ENCODE peak calls at places on chromosomes 5 and 9, in four cellular contexts. One of them, this sample, is unnamed.

GRCh38 chr9:115189686-115190085 is 71.7 kb upstream of the TNC start:
- DNase-seq in heart right ventricle: no peak
- DNase-seq in CD4-positive, CD25-positive, alpha-beta regulatory T cell: no peak
- DNase-seq in GM23248: no peak
- DNase-seq in this sample: no peak

GRCh38 chr5:87267574-87268125 is at the start of gene RASA1:
- DNase-seq in GM23248: peak; percentile 93
- DNase-seq in CD4-positive, CD25-positive, alpha-beta regulatory T cell: no peak
- DNase-seq in heart right ventricle: peak; percentile 96
- DNase-seq in this sample: peak; percentile 75

GRCh38 chr9:70421020-70421271 is 6.5 kb upstream of the KLF9 start:
- DNase-seq in heart right ventricle: no peak
- DNase-seq in GM23248: no peak
- DNase-seq in CD4-positive, CD25-positive, alpha-beta regulatory T cell: no peak
- DNase-seq in this sample: no peak

GRCh38 chr5:74870299-74871067 is 4.3 kb upstream of the FAM169A start:
- DNase-seq in CD4-positive, CD25-positive, alpha-beta regulatory T cell: no peak
- DNase-seq in heart right ventricle: no peak
- DNase-seq in GM23248: no peak
- DNase-seq in this sample: no peak

GRCh38 chr5:68709229-68709628 is 384.6 kb upstream of the SLC30A5 start:
- DNase-seq in CD4-positive, CD25-positive, alpha-beta regulatory T cell: no peak
- DNase-seq in GM23248: no peak
- DNase-seq in heart right ventricle: peak; percentile 37
- DNase-seq in this sample: no peak

GRCh38 chr5:179051784-179052183 is 8.4 kb upstream of the ZNF354C start:
- DNase-seq in heart right ventricle: no peak
- DNase-seq in CD4-positive, CD25-positive, alpha-beta regulatory T cell: no peak
- DNase-seq in GM23248: no peak
- DNase-seq in this sample: no peak

GRCh38 chr5:171386006-171386671 is 1.5 kb upstream of the NPM1 start:
- DNase-seq in GM23248: no peak
- DNase-seq in heart right ventricle: no peak
- DNase-seq in CD4-positive, CD25-positive, alpha-beta regulatory T cell: no peak
- DNase-seq in this sample: no peak

GRCh38 chr9:117745598-117745997 is 41.4 kb downstream of the TLR4 start:
- DNase-seq in CD4-positive, CD25-positive, alpha-beta regulatory T cell: no peak
- DNase-seq in GM23248: no peak
- DNase-seq in heart right ventricle: no peak
- DNase-seq in this sample: no peak

GRCh38 chr5:92652735-92653134 is 928.3 kb downstream of the NR2F1-AS1 start:
- DNase-seq in GM23248: peak; percentile 42
- DNase-seq in CD4-positive, CD25-positive, alpha-beta regulatory T cell: no peak
- DNase-seq in heart right ventricle: no peak
- DNase-seq in this sample: no peak

GRCh38 chr5:669111-669841 is 23.9 kb downstream of the TPPP start:
- DNase-seq in heart right ventricle: no peak
- DNase-seq in CD4-positive, CD25-positive, alpha-beta regulatory T cell: peak; percentile 34
- DNase-seq in GM23248: peak; percentile 42
- DNase-seq in this sample: no peak

GRCh38 chr5:95261369-95262175 is 23.3 kb downstream of the MCTP1 start:
- DNase-seq in CD4-positive, CD25-positive, alpha-beta regulatory T cell: no peak
- DNase-seq in heart right ventricle: no peak
- DNase-seq in GM23248: peak; percentile 58
- DNase-seq in this sample: no peak

GRCh38 chr9:12964271-12964670 is 189.5 kb downstream of the LURAP1L start:
- DNase-seq in CD4-positive, CD25-positive, alpha-beta regulatory T cell: no peak
- DNase-seq in heart right ventricle: no peak
- DNase-seq in GM23248: no peak
- DNase-seq in this sample: no peak

GRCh38 chr5:15717002-15717401 is 217.0 kb downstream of the FBXL7 start:
- DNase-seq in heart right ventricle: no peak
- DNase-seq in GM23248: peak; percentile 17
- DNase-seq in CD4-positive, CD25-positive, alpha-beta regulatory T cell: no peak
- DNase-seq in this sample: no peak

GRCh38 chr9:134288731-134289130 is 37.5 kb upstream of the RXRA start:
- DNase-seq in CD4-positive, CD25-positive, alpha-beta regulatory T cell: no peak
- DNase-seq in GM23248: no peak
- DNase-seq in heart right ventricle: no peak
- DNase-seq in this sample: no peak

GRCh38 chr5:159089675-159090074 is 10.0 kb downstream of the EBF1 start:
- DNase-seq in heart right ventricle: no peak
- DNase-seq in CD4-positive, CD25-positive, alpha-beta regulatory T cell: no peak
- DNase-seq in GM23248: no peak
- DNase-seq in this sample: no peak

GRCh38 chr5:175668006-175668405 is 10.1 kb downstream of the HRH2 start:
- DNase-seq in GM23248: no peak
- DNase-seq in heart right ventricle: no peak
- DNase-seq in CD4-positive, CD25-positive, alpha-beta regulatory T cell: no peak
- DNase-seq in this sample: no peak
- H3K4me1 ChIP-seq in GM23248: no peaks in the 10 kb centered on the region
- H3K4me1 ChIP-seq in heart right ventricle: peaks cover 46% of the 10 kb centered on the region
- H3K4me1 ChIP-seq in CD4-positive, CD25-positive, alpha-beta regulatory T cell: peaks cover 5% of the 10 kb centered on the region
- H3K4me1 ChIP-seq in this sample: peaks cover 14% of the 10 kb centered on the region

GRCh38 chr9:127388037-127388855 is 8.7 kb upstream of the SLC2A8 start:
- DNase-seq in CD4-positive, CD25-positive, alpha-beta regulatory T cell: peak; percentile 85
- DNase-seq in GM23248: peak; percentile 87
- DNase-seq in heart right ventricle: no peak
- DNase-seq in this sample: peak; percentile 92

GRCh38 chr9:127388856-127389238 is 8.1 kb upstream of the SLC2A8 start:
- DNase-seq in heart right ventricle: no peak
- DNase-seq in CD4-positive, CD25-positive, alpha-beta regulatory T cell: no peak
- DNase-seq in GM23248: no peak
- DNase-seq in this sample: no peak

GRCh38 chr9:127389391-127390242 is 7.4 kb upstream of the SLC2A8 start:
- DNase-seq in CD4-positive, CD25-positive, alpha-beta regulatory T cell: no peak
- DNase-seq in GM23248: no peak
- DNase-seq in heart right ventricle: no peak
- DNase-seq in this sample: no peak

GRCh38 chr9:127390563-127390962 is 6.4 kb upstream of the SLC2A8 start:
- DNase-seq in heart right ventricle: no peak
- DNase-seq in CD4-positive, CD25-positive, alpha-beta regulatory T cell: no peak
- DNase-seq in GM23248: no peak
- DNase-seq in this sample: no peak

DNA sequence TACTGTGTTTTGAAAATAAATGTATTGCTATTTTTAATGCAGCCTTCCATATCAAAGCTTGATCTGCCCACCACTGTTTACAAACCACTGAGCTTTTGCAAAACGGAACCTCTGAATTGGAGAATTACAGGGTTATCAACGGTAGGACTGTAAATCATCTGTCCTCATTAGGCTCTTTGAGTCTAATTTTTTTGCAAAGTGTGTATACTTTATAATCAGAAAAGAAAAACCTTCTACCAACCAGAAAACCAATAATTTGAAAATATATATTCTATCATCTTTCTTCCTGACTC is 6.8 kb upstream of the SLC2A8 start:
- DNase-seq in GM23248: no peak
- DNase-seq in heart right ventricle: no peak
- DNase-seq in CD4-positive, CD25-positive, alpha-beta regulatory T cell: no peak
- DNase-seq in this sample: no peak
- H3K4me3 ChIP-seq in GM23248: no peak overlapping the region
- H3K4me3 ChIP-seq in heart right ventricle: no peak overlapping the region
- H3K4me3 ChIP-seq in CD4-positive, CD25-positive, alpha-beta regulatory T cell: no peak overlapping the region
- H3K4me3 ChIP-seq in this sample: no peak overlapping the region

GRCh38 chr9:116389546-116390305 is 236.1 kb downstream of the PAPPA start:
- DNase-seq in heart right ventricle: no peak
- DNase-seq in CD4-positive, CD25-positive, alpha-beta regulatory T cell: no peak
- DNase-seq in GM23248: peak; percentile 41
- DNase-seq in this sample: no peak

GRCh38 chr9:116387934-116388714 is 234.5 kb downstream of the PAPPA start:
- DNase-seq in GM23248: no peak
- DNase-seq in heart right ventricle: no peak
- DNase-seq in CD4-positive, CD25-positive, alpha-beta regulatory T cell: no peak
- DNase-seq in this sample: no peak

GRCh38 chr9:116394070-116394469 is 240.5 kb downstream of the PAPPA start:
- DNase-seq in GM23248: no peak
- DNase-seq in heart right ventricle: no peak
- DNase-seq in CD4-positive, CD25-positive, alpha-beta regulatory T cell: no peak
- DNase-seq in this sample: no peak

GRCh38 chr9:116390306-116391228 is 237.0 kb downstream of the PAPPA start:
- DNase-seq in heart right ventricle: no peak
- DNase-seq in GM23248: no peak
- DNase-seq in CD4-positive, CD25-positive, alpha-beta regulatory T cell: no peak
- DNase-seq in this sample: no peak

DNA sequence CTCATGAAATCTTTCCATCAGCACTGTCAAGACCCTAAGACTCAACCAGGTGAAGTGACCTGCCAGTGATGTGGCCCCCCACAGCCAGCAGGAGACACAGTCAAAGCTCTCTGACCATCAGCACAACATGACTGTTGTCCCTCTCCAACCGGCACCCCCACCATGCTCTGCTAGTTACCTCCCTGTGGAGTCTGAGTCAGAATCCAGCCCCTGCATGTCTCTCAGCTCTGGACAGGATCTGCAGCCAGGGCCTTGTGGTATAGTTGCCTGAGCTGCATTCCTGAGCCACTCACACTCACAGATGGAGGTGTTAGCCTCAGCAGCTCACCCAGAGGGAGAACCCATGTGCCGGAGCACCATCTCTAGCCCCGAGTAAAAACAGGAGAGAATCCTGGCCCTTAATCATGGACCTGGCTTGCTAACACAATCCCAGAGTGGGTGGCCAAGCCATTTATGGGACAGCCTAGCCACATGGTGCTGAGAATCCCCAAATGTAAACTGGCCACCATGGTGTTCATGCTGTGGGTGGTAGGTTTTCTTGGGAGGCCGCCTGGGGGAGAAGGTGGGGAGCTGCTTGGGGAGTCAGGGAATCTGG is 237.8 kb downstream of the PAPPA start:
- DNase-seq in heart right ventricle: no peak
- DNase-seq in GM23248: peak; percentile 89
- DNase-seq in CD4-positive, CD25-positive, alpha-beta regulatory T cell: no peak
- DNase-seq in this sample: no peak
- H3K36me3 ChIP-seq in heart right ventricle: no peaks in the 10 kb centered on the region
- H3K36me3 ChIP-seq in GM23248: peaks cover 40% of the 10 kb centered on the region
- H3K36me3 ChIP-seq in CD4-positive, CD25-positive, alpha-beta regulatory T cell: peaks cover 3% of the 10 kb centered on the region
- H3K36me3 ChIP-seq in this sample: no peaks in the 10 kb centered on the region

GRCh38 chr9:37948417-37948980 is 44.6 kb upstream of the SLC25A51 start:
- DNase-seq in CD4-positive, CD25-positive, alpha-beta regulatory T cell: no peak
- DNase-seq in GM23248: no peak
- DNase-seq in heart right ventricle: no peak
- DNase-seq in this sample: no peak
- H3K4me1 ChIP-seq in CD4-positive, CD25-positive, alpha-beta regulatory T cell: peaks cover under 1% of the 10 kb centered on the region
- H3K4me1 ChIP-seq in GM23248: peaks cover 42% of the 10 kb centered on the region
- H3K4me1 ChIP-seq in heart right ventricle: peaks cover 34% of the 10 kb centered on the region
- H3K4me1 ChIP-seq in this sample: no peaks in the 10 kb centered on the region

This sample was measured in CD4-positive, alpha-beta memory T cell.